ENCODE peak calls at places on chromosomes 2 and 18, in four cellular contexts. N, S, J and Q are unnamed samples.

GRCh38 chr2:147916067-147916466 is 71.2 kb downstream of the ACVR2A start:
- DNase-seq in S (no peak), N (no peak), J (no peak), Q (no peak)

GRCh38 chr2:127615511-127616166 is 30.3 kb upstream of the GPR17 start:
- DNase-seq in N (no peak), J (peak), S (no peak), Q (no peak)

GRCh38 chr18:79534356-79534755 is 138.6 kb downstream of the NFATC1 start:
- DNase-seq in S (no peak), N (no peak), J (no peak), Q (no peak)

GRCh38 chr2:205982776-205983327 is 103.1 kb downstream of the INO80D start:
- DNase-seq in S (no peak), J (no peak), N (no peak), Q (no peak)

GRCh38 chr2:232927793-232928563 is 57.9 kb downstream of the SNORC start:
- DNase-seq in N (peak), J (peak), S (no peak), Q (no peak)

GRCh38 chr2:160984426-160985077 is 175.7 kb upstream of the TANK start:
- DNase-seq in N (no peak), J (no peak), S (no peak), Q (no peak)

GRCh38 chr18:13611616-13612110 is 114.7 kb downstream of the FAM210A start:
- DNase-seq in J (peak), S (no peak), N (no peak), Q (peak)

GRCh38 chr2:57720728-57721627 is 325.6 kb upstream of the VRK2 start:
- DNase-seq in J (peak), S (peak), N (peak), Q (peak)

GRCh38 chr2:146587291-146587713 is 1257.5 kb upstream of the ACVR2A start:
- DNase-seq in N (no peak), J (peak), S (no peak), Q (no peak)

GRCh38 chr2:146597291-146597690 is 1247.5 kb upstream of the ACVR2A start:
- DNase-seq in J (no peak), N (no peak), S (no peak), Q (no peak)

GRCh38 chr2:146591907-146592306 is 1252.9 kb upstream of the ACVR2A start:
- DNase-seq in J (no peak), S (no peak), N (no peak), Q (no peak)
- TF ChIP-seq REST in J (no peak), S (no peak), N (no peak), Q (no peak)

GRCh38 chr2:219387284-219388126 is at the start of gene DNPEP:
- DNase-seq in S (peak), N (peak), J (peak), Q (peak)
- TF ChIP-seq POLR2AphosphoS5 in S (no peak), N (no peak), J (peak), Q (no peak)

GRCh38 chr2:101305492-101306123 is 2.9 kb downstream of the RNF149 start:
- DNase-seq in J (no peak), S (no peak), N (no peak), Q (no peak)

GRCh38 chr2:101305044-101305443 is 3.5 kb downstream of the RNF149 start:
- DNase-seq in S (no peak), N (no peak), J (no peak), Q (no peak)

GRCh38 chr2:101302016-101302415 is 6.5 kb downstream of the RNF149 start:
- DNase-seq in N (no peak), S (no peak), J (no peak), Q (no peak)

GRCh38 chr2:101306410-101306809 is 2.1 kb downstream of the RNF149 start:
- DNase-seq in N (peak), S (no peak), J (no peak), Q (peak)

DNA sequence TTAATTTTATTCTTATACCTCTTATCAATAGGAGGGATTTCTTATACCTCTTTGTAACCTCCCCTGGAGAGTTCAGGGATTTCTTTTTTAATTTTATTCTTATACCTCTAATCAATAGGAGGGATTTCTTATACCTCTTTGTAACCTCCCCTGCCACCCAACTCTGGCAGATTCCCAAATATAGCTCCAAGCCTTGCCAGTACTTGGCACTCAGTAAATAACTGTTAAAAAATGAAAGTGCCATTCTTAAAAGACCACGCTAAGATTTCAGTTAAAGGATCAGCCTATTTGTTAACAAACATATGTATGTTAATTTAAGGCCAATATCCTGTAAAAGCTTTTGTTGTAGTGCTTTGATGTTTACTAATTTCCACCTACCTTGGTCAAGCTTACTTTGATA is 4.8 kb downstream of the RNF149 start:
- DNase-seq in N (no peak), S (no peak), J (no peak), Q (no peak)
- TF ChIP-seq CTCF in N (no peak), S (no peak), J (no peak), Q (no peak)

GRCh38 chr2:157837851-157838441 is 38.2 kb downstream of the ACVR1 start:
- DNase-seq in S (no peak), N (no peak), J (peak), Q (no peak)
- TF ChIP-seq REST in S (no peak), N (no peak), J (no peak), Q (no peak)

GRCh38 chr2:30979822-30980245 is 158.4 kb downstream of the GALNT14 start:
- DNase-seq in J (peak), N (no peak), S (no peak), Q (no peak)
- TF ChIP-seq POLR2AphosphoS5 in J (no peak), N (no peak), S (no peak), Q (no peak)

GRCh38 chr2:219405451-219405850 is 12.7 kb upstream of the DES start:
- DNase-seq in N (no peak), J (no peak), S (no peak), Q (no peak)
- TF ChIP-seq CTCF in N (peak), J (no peak), S (no peak), Q (no peak)

GRCh38 chr2:105490956-105491355 is 92.1 kb upstream of the FHL2 start:
- DNase-seq in N (no peak), S (no peak), J (no peak), Q (no peak)
- TF ChIP-seq REST in N (no peak), S (no peak), J (no peak), Q (no peak)

GRCh38 chr2:120441351-120441700 is 95.4 kb downstream of the INHBB start:
- DNase-seq in J (no peak), S (no peak), N (no peak), Q (no peak)

GRCh38 chr2:120442923-120443571 is 97.1 kb downstream of the INHBB start:
- DNase-seq in S (no peak), J (no peak), N (peak), Q (no peak)

GRCh38 chr2:120442541-120442922 is 96.6 kb downstream of the INHBB start:
- DNase-seq in S (no peak), N (no peak), J (no peak), Q (no peak)

GRCh38 chr2:120440521-120441350 is 94.8 kb downstream of the INHBB start:
- DNase-seq in N (no peak), S (no peak), J (no peak), Q (no peak)

DNA sequence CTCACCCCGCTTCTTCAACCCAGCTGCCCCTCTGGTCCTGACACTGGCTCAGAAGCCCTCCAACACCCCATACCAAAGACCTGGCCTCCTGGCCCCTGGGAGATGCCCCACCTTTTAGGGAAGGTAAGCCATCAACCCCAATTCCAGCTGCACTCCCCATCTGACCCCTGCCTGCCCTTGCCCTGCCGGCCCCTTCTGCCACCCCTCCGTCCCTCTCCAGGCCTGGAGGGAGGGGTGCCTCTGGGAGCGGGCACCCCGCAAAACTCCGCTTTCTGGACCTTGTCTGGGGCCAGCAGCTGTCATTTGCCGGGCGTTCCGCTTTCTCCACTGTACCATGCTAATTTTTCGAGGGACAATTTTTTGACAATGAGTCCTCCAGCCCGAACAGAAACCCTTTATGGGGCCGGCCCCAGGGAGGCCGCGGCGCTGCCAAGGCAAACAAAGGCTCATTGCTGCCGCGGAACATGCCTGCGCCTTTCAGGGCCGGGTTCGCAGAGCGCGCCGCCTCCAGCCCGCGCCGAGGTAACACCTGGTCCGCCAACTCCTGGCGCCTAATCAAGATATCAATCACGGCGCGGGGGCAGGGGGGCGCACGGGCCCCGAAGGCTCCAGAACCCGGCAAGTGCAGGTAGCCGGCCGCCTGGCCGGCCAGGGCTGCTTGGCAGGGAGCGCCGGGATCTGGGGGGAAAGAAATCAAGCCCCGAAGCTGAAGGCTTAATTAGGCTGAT is 96.0 kb downstream of the INHBB start:
- DNase-seq in J (peak), N (no peak), S (no peak), Q (no peak)
- TF ChIP-seq POLR2AphosphoS5 in J (no peak), N (no peak), S (no peak), Q (no peak)

GRCh38 chr2:16019617-16020351 is 79.4 kb downstream of the MYCN start:
- DNase-seq in S (no peak), N (no peak), J (no peak), Q (no peak)

GRCh38 chr2:16019060-16019475 is 78.7 kb downstream of the MYCN start:
- DNase-seq in N (no peak), J (no peak), S (no peak), Q (no peak)

GRCh38 chr2:16018277-16019059 is 78.1 kb downstream of the MYCN start:
- DNase-seq in S (no peak), J (no peak), N (no peak), Q (no peak)

GRCh38 chr2:16021611-16022363 is 81.4 kb downstream of the MYCN start:
- DNase-seq in S (no peak), J (no peak), N (no peak), Q (no peak)

DNA sequence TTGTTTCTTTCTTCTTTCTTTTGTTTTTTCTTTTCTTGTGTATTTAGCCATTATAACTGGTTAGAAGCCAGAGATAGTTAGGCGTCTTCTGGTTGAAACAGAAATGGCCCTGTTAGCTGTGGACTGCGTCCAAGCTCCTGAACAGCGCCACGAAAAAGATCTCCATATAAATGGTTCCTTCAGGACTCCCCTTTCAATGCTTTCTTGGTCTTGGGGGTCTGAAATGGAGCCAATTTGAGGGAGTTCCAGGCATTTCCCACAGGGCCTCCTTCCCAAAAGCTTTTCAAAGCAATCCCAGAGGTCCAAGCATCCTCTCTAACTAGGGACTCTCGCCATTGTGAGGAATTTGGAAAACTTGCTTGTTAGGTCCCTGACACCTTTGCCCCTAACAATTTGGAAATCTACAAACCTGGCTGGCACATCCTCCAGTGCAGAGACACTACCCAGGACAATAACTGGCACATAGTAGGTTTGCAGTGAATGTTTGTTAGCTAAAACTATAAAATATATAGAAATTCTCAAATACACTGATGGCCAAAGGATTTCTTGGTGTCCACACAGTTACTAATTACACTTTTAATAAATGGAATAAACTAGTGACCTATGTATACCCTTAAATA is 80.1 kb downstream of the MYCN start:
- DNase-seq in S (no peak), N (no peak), J (no peak), Q (no peak)
- TF ChIP-seq CTCF in S (no peak), N (no peak), J (no peak), Q (no peak)

GRCh38 chr2:33214436-33214835 is 262.0 kb upstream of the RASGRP3 start:
- DNase-seq in J (no peak), S (no peak), N (no peak), Q (no peak)
- TF ChIP-seq REST in J (no peak), S (no peak), N (no peak), Q (no peak)